ENCODE peak calls at places on chromosomes 4 and X, in five cellular contexts. F is stimulated activated CD8-positive, alpha-beta memory T cell treated with anti-CD3 and anti-CD28 coated beads, Interleukin-7, amount 100 ng/mL, for 24 hours; P is H54; D is stimulated activated naive B cell treated with anti-CD40 and anti-IgM and Interleukin-4, amounts not matched to agents 10 μg/mL and 1 μg/mL and 100 μg/mL, for 72 hours; L is GM13976. V is an unnamed sample.

GRCh38 chr4:1656132-1656531 is 28.0 kb downstream of the FAM53A start:
- DNase-seq in F (no peak), P (no peak), D (no peak), L (no peak), V (no peak)

GRCh38 chrX:24023972-24024664 is 2.9 kb downstream of the KLHL15 start:
- DNase-seq in F (no peak), P (no peak), D (no peak), L (no peak), V (no peak)

GRCh38 chrX:145817666-145818521 is at the start of gene SLITRK2:
- DNase-seq in F (no peak), P (no peak), D (no peak), L (no peak), V (no peak)

GRCh38 chr4:53706422-53707032 is 115.2 kb upstream of the LNX1 start:
- DNase-seq in F (no peak), P (no peak), D (no peak), L (peak), V (peak)

GRCh38 chr4:145278341-145279121 is 98.1 kb upstream of the OTUD4 start:
- DNase-seq in F (no peak), P (no peak), D (no peak), L (peak), V (no peak)

GRCh38 chr4:82787342-82787741 is 11.3 kb downstream of the SCD5 start:
- DNase-seq in F (no peak), P (no peak), D (no peak), L (no peak), V (no peak)

GRCh38 chrX:10288400-10288799 is 131.6 kb downstream of the CLCN4 start:
- DNase-seq in F (no peak), P (no peak), D (no peak), L (no peak), V (no peak)

GRCh38 chr4:1723131-1723801 is 1.9 kb downstream of the TACC3 start:
- DNase-seq in F (no peak), P (no peak), D (peak), L (peak), V (no peak)

V was measured in COLO829.